ENCODE peak calls at places on chromosomes 12 and 14, in ten cellular contexts. C is kidney epithelial cell, F is hepatocyte, M is cardiac fibroblast, K is fibroblast of villous mesenchyme, X is GM12865, G is neural progenitor cell, Y is fibroblast of mammary gland, S is kidney, Z is mammary epithelial cell. W is an unnamed sample.

GRCh38 chr12:44748950-44749468 is 127.1 kb downstream of the NELL2 start:
- DNase-seq in S (no peak), Z (no peak), M (no peak), Y (no peak), K (no peak), C (no peak), G (no peak), F (no peak), X (no peak), W (no peak)

GRCh38 chr14:104739026-104739425 is 13.9 kb upstream of the SIVA1 start:
- DNase-seq in Z (no peak), M (no peak), S (no peak), G (no peak), F (no peak), Y (no peak), C (no peak), X (no peak), K (no peak), W (no peak)

GRCh38 chr14:105193916-105194782 is 13.0 kb upstream of the NUDT14 start:
- DNase-seq in K (no peak), M (peak; percentile 45), S (no peak), Z (no peak), G (no peak), F (peak; percentile 45), X (no peak), C (no peak), Y (no peak), W (no peak)

GRCh38 chr12:132804426-132804861 is 24.2 kb downstream of the GOLGA3 start:
- DNase-seq in G (no peak), M (no peak), X (no peak), K (no peak), Y (peak; percentile 59), C (no peak), Z (peak; percentile 74), S (peak; percentile 84), F (peak; percentile 34), W (no peak)

GRCh38 chr14:31880935-31881334 is 196.2 kb upstream of the ARHGAP5 start:
- DNase-seq in Z (peak; percentile 87), F (peak; percentile 47), G (no peak), Y (peak; percentile 92), K (peak; percentile 86), X (no peak), C (peak; percentile 83), M (peak; percentile 76), S (no peak), W (no peak)

GRCh38 chr14:105477659-105478623 is 3.3 kb downstream of the CRIP2 start:
- DNase-seq in C (no peak), X (no peak), S (peak; percentile 81), F (no peak), K (no peak), G (peak; percentile 22), Z (no peak), M (no peak), Y (no peak), W (no peak)

GRCh38 chr14:75720828-75721227 is 59.8 kb downstream of the TTLL5 start:
- DNase-seq in F (peak; percentile 77), M (peak; percentile 93), S (peak; percentile 77), K (peak; percentile 64), C (no peak), Y (peak; percentile 53), X (no peak), Z (peak; percentile 18), G (no peak), W (peak; percentile 44)

GRCh38 chr12:131988054-131988796 is 38.5 kb downstream of the EP400 start:
- DNase-seq in S (no peak), Y (no peak), F (no peak), X (no peak), G (peak; percentile 19), K (no peak), Z (no peak), C (no peak), M (no peak), W (no peak)

GRCh38 chr14:95157987-95158712 is 821 bp upstream of the DICER1 start:
- DNase-seq in F (no peak), X (peak; percentile 71), G (no peak), C (no peak), S (no peak), Y (no peak), K (no peak), M (no peak), Z (no peak), W (no peak)

GRCh38 chr12:95548539-95549391 is 2.5 kb downstream of the USP44 start:
- DNase-seq in X (no peak), S (peak; percentile 84), K (no peak), F (peak; percentile 71), G (peak; percentile 91), Y (no peak), C (no peak), M (no peak), Z (no peak), W (peak; percentile 43)

GRCh38 chr12:19234171-19234704 is 104.7 kb downstream of the PLEKHA5 start:
- DNase-seq in Z (peak; percentile 14), X (no peak), C (no peak), Y (peak; percentile 58), F (no peak), G (no peak), M (peak; percentile 45), S (no peak), K (peak; percentile 58), W (no peak)

GRCh38 chr12:124411953-124412645 is 117.2 kb downstream of the RFLNA start:
- DNase-seq in Z (no peak), C (no peak), S (no peak), Y (no peak), G (no peak), F (no peak), M (no peak), K (no peak), X (no peak), W (no peak)

GRCh38 chr14:48826058-48826457 is 760.1 kb downstream of the RPS29 start:
- DNase-seq in F (no peak), S (no peak), K (peak; percentile 5), G (no peak), M (no peak), Y (no peak), C (no peak), Z (no peak), X (no peak), W (no peak)

GRCh38 chr12:54300267-54300731 is 516 bp downstream of the NFE2 start:
- DNase-seq in F (no peak), Z (no peak), Y (no peak), K (no peak), C (no peak), S (no peak), X (no peak), M (no peak), G (no peak), W (no peak)
- H3K4me3 ChIP-seq in F (no peak overlapping the region), Z (no peak overlapping the region), Y (no peak overlapping the region), K (peak overlapping the region; percentile 42), C (no peak overlapping the region), S (no peak overlapping the region), X (no peak overlapping the region), M (peak overlapping the region; percentile 16), G (peak overlapping the region; percentile 40), W (peak overlapping the region; percentile 17)

GRCh38 chr14:50714452-50715073 is 46.5 kb upstream of the SAV1 start:
- DNase-seq in M (peak; percentile 63), S (no peak), X (peak; percentile 63), G (peak; percentile 31), Z (peak; percentile 44), C (no peak), Y (peak; percentile 61), F (peak; percentile 39), K (peak; percentile 57), W (peak; percentile 46)
- TF ChIP-seq CTCF in M (peak; percentile 77), S (peak; percentile 46), X (peak; percentile 77), G (peak; percentile 57), Z (peak; percentile 61), C (peak; percentile 72), Y (peak; percentile 92), F (peak; percentile 36), K (peak; percentile 76), W (peak; percentile 23)

DNA sequence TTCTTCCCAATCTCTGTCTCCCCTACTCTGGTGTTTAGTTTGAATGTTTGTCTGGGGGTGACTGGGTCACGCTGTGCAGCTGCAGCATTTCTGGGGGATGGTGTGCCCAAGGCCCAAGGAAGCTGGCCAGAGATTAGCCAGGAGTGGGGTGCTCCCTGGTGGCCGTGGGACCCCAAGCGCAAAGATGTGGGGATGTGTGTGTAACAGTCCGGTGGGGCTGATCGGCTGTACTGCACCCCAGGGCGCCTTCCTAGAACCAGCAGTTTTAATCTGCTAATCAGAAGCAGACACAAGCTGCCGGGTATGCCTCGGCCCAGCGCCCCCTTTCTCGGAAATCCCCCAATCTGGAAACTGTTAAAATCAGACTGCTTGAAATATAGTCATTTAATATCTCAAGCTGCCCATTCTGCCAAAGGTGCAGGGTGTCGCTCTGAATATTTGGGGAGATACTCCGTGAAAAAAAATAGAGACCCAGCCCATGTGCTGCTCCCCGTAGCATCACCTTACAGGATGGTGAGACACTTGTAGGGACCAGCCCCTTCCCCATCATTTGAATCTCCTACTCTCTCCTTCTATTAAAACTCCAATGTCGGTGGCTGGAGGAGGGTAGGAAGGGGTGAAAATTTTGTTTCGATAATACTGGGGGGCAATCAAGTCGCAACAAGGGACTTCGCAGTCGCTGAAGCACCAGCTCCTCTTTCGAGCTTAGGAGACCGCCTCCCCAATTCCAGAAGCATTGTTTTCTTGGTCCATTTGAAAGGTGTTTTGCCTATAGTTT is 4.3 kb downstream of the HOXC9 start:
- DNase-seq in M (no peak), Y (peak; percentile 52), G (no peak), F (no peak), C (no peak), K (no peak), Z (no peak), X (no peak), S (peak; percentile 62), W (no peak)
- H3K4me3 ChIP-seq in M (no peak overlapping the region), Y (peak overlapping the region; percentile 50), G (no peak overlapping the region), F (no peak overlapping the region), C (no peak overlapping the region), K (peak overlapping the region; percentile 37), Z (no peak overlapping the region), X (no peak overlapping the region), S (no peak overlapping the region), W (peak overlapping the region; percentile 49)

GRCh38 chr12:6204533-6205143 is 4.4 kb downstream of the CD9 start:
- DNase-seq in K (no peak), X (no peak), C (no peak), M (peak; percentile 46), F (no peak), Z (no peak), S (no peak), Y (no peak), G (no peak), W (no peak)
- TF ChIP-seq CTCF in K (peak; percentile 16), X (peak; percentile 14), C (no peak), M (no peak), F (no peak), Z (peak; percentile 28), S (no peak), Y (no peak), G (no peak), W (no peak)

DNA sequence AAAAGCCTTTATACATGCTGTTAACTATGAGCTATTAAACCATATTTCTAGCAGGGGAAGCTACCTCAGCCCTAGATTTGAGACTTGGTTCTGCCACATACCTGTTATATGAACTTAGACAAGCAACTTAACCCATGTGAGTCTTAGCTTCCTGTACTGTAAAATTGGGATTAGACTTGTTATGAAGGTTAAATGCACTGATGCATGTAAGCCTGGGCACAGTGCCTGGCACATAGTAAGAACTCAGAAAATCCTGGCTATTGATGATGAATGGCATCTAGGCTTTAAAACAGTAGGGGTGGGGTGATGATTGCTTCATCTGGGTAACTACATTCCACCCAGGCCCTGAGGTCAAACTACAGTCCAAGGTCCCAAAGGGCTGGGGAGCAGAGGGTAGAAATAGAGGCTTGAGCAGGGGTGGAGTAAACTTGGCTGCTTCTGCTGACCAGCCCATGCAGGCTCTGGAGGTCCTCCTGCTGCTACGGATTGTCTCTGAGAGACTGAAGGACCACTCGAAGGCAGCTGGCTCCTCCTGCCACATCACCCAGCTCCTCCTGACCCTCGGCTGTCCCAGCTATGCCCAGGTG is 11.3 kb downstream of the ESPL1 start:
- DNase-seq in F (no peak), G (no peak), Y (no peak), K (no peak), C (no peak), S (peak; percentile 22), Z (no peak), X (no peak), M (no peak), W (no peak)
- H3K4me3 ChIP-seq in F (no peak overlapping the region), G (no peak overlapping the region), Y (no peak overlapping the region), K (no peak overlapping the region), C (no peak overlapping the region), S (peak overlapping the region; percentile 43), Z (no peak overlapping the region), X (no peak overlapping the region), M (no peak overlapping the region), W (no peak overlapping the region)

W was measured in tibial nerve.